ENCODE peak calls at places on chromosomes 2 and 18, in seven cellular contexts. W, P, L, B, Y, C and R are unnamed samples.
A peak's percentile ranks its signal among the peaks of the same experiment; 100 is the strongest.

GRCh38 chr2:240561325-240561971 is 1.3 kb downstream of the DUSP28 start:
- DNase-seq in C (no peak), Y (peak; percentile 28), W (no peak), B (no peak), P (peak; percentile 66), L (no peak), R (no peak)

GRCh38 chr2:36919041-36919837 is 47.1 kb downstream of the STRN start:
- DNase-seq in P (no peak), L (no peak), W (no peak), Y (no peak), B (no peak), C (no peak), R (no peak)

GRCh38 chr2:61011649-61012048 is 5.9 kb upstream of the PEX13 start:
- DNase-seq in W (no peak), Y (no peak), P (no peak), B (no peak), L (no peak), C (no peak), R (no peak)

GRCh38 chr2:116511426-116511825 is 1303.1 kb upstream of the DDX18 start:
- DNase-seq in P (no peak), B (no peak), L (no peak), W (no peak), C (no peak), Y (no peak), R (no peak)

GRCh38 chr2:121754851-121755236 is 607 bp upstream of the TSN start:
- DNase-seq in P (no peak), L (no peak), C (no peak), B (no peak), Y (no peak), W (no peak), R (no peak)

GRCh38 chr2:218063541-218064295 is 5.3 kb upstream of the RUFY4 start:
- DNase-seq in L (no peak), P (no peak), B (no peak), W (no peak), Y (no peak), C (no peak), R (no peak)

GRCh38 chr2:62765619-62766376 is 60.3 kb downstream of the EHBP1 start:
- DNase-seq in C (no peak), B (no peak), L (no peak), Y (no peak), P (no peak), W (no peak), R (no peak)

GRCh38 chr2:230319211-230319862 is 7.7 kb upstream of the SP140L start:
- DNase-seq in B (no peak), W (no peak), L (no peak), C (no peak), Y (no peak), P (no peak), R (no peak)

GRCh38 chr2:10530607-10531239 is 82.6 kb upstream of the ODC1 start:
- DNase-seq in Y (peak; percentile 40), C (no peak), B (no peak), W (no peak), P (no peak), L (no peak), R (no peak)

GRCh38 chr18:28582724-28583123 is 405.8 kb upstream of the CDH2 start:
- DNase-seq in L (no peak), W (no peak), B (no peak), P (no peak), C (no peak), Y (no peak), R (no peak)

GRCh38 chr2:137467246-137467862 is 496.9 kb upstream of the HNMT start:
- DNase-seq in Y (peak; percentile 86), L (peak; percentile 23), B (peak; percentile 0), C (no peak), P (peak; percentile 40), W (no peak), R (no peak)